ENCODE peak calls at places on chromosomes 5 and 9, in nine cellular contexts. P is A549, T is HepG2, A is K562, Z is HCT116, G is HL-60, V is SK-N-SH, K is Panc1, S is GM12878. H is an unnamed sample.

GRCh38 chr9:100020121-100020780 is 78.5 kb downstream of the ERP44 start:
- DNase-seq in P (no peak), K (no peak), S (no peak), A (no peak), Z (no peak), T (no peak), V (no peak), G (no peak), H (no peak)

GRCh38 chr9:112049834-112050516 is 125.1 kb downstream of the SUSD1 start:
- DNase-seq in V (no peak), S (no peak), T (no peak), K (no peak), G (no peak), Z (no peak), A (no peak), P (no peak), H (no peak)

GRCh38 chr9:92647671-92648446 is 22.1 kb downstream of the IPPK start:
- DNase-seq in S (no peak), Z (no peak), P (no peak), A (no peak), T (no peak), K (no peak), G (no peak), V (no peak), H (no peak)

GRCh38 chr9:77735515-77735914 is 87.4 kb upstream of the GNA14 start:
- DNase-seq in T (no peak), A (no peak), S (no peak), V (no peak), K (no peak), Z (no peak), P (no peak), G (no peak), H (no peak)

GRCh38 chr5:137345396-137345795 is 153.7 kb downstream of the SPOCK1 start:
- DNase-seq in T (no peak), V (no peak), P (no peak), K (no peak), A (no peak), S (no peak), Z (no peak), G (no peak), H (no peak)

GRCh38 chr5:14417232-14417730 is 164.3 kb upstream of the OTULINL start:
- DNase-seq in K (no peak), S (no peak), V (peak), T (no peak), P (no peak), A (no peak), Z (no peak), G (no peak), H (peak)

GRCh38 chr5:170791325-170791954 is 7.9 kb downstream of the GABRP start:
- DNase-seq in K (no peak), T (peak), Z (peak), G (peak), V (peak), P (peak), A (peak), S (no peak), H (peak)

GRCh38 chr5:8949908-8950307 is 596.0 kb downstream of the SEMA5A start:
- DNase-seq in T (no peak), A (no peak), G (no peak), K (no peak), Z (no peak), V (no peak), P (no peak), S (peak), H (no peak)

GRCh38 chr9:68851657-68852056 is 146.6 kb downstream of the PIP5K1B start:
- DNase-seq in T (no peak), K (no peak), G (no peak), P (no peak), V (no peak), S (no peak), Z (no peak), A (no peak), H (no peak)

GRCh38 chr5:90941002-90941720 is 382.6 kb downstream of the ADGRV1 start:
- DNase-seq in G (no peak), K (no peak), V (no peak), Z (no peak), P (no peak), T (no peak), A (no peak), S (no peak), H (no peak)

GRCh38 chr5:1461396-1461795 is 16.2 kb upstream of the SLC6A3 start:
- DNase-seq in G (no peak), V (peak), Z (no peak), A (no peak), T (no peak), K (no peak), P (no peak), S (no peak), H (no peak)

GRCh38 chr5:10377081-10377480 is 23.6 kb downstream of the MARCHF6 start:
- DNase-seq in T (no peak), Z (no peak), G (no peak), V (no peak), A (no peak), S (no peak), K (no peak), P (no peak), H (no peak)

GRCh38 chr5:64229163-64229774 is 63.6 kb downstream of the RNF180 start:
- DNase-seq in K (no peak), S (no peak), P (peak), G (no peak), Z (no peak), A (peak), T (peak), V (peak), H (peak)

GRCh38 chr9:34240021-34240420 is 61.2 kb downstream of the UBAP1 start:
- DNase-seq in S (no peak), P (no peak), A (no peak), Z (no peak), V (no peak), T (no peak), K (no peak), G (no peak), H (peak)

GRCh38 chr5:58235279-58235678 is 224.6 kb downstream of the PLK2 start:
- DNase-seq in T (no peak), K (no peak), S (no peak), G (peak), P (peak), Z (no peak), A (no peak), V (no peak), H (no peak)

GRCh38 chr5:170097934-170098333 is 7.8 kb upstream of the FOXI1 start:
- DNase-seq in V (no peak), K (no peak), Z (no peak), P (no peak), G (peak), A (peak), S (no peak), T (no peak), H (peak)

GRCh38 chr5:143248822-143249579 is 154.5 kb downstream of the NR3C1 start:
- DNase-seq in V (no peak), T (peak), K (no peak), P (no peak), A (peak), S (no peak), Z (no peak), G (no peak), H (no peak)

DNA sequence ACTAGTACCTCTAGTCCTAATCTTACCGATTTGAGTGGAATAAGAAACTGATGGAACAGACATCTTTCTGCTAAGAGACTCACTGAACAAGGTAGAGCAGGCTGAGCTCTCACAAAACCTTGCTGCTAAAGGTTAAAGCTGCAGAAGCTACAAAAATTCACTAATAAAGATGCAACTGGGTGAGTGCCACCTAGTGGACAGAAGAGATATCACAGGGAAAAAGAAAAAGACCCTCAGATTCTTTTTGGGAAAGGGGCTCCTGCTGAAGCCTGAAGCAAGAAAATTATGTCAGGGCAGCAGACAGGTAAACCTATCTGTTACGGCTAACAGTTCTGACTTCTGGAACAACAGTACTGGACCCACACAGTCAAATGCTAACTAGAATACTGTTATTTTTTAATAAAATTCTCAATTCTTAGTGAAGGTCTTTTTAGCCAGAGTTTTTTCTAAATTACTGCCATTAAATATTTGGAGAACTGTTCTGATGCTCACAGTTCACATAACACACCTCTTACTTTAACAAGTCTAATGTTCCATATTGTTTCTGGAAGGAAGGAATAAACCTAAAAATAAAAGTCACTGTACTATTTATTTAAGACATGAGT is 51.2 kb downstream of the DIAPH1 start:
- DNase-seq in V (peak), S (no peak), P (no peak), T (no peak), G (no peak), K (no peak), Z (no peak), A (no peak), H (peak)
- TF ChIP-seq REST in V (no peak), S (no peak), P (no peak), T (no peak), G (no peak), K (no peak), Z (no peak), A (no peak), H (no peak)

DNA sequence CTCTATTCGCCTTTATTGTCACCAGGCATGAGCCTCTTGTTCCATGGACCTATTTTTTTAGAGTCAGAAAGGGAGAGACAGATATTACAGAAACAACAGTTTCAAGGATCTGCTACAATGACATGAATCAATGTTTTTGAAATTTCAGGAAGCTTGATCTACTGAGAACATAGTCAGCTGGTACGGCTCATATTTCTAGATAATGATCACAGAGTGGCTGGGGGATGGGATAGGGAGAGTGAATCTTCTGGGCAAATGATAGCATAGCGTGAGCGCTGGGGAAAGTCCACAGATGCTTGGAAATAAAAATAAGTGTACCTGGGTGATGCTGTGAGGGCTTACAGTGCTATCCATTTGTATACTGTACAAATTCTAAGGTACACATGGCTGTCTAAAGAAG is 340.4 kb downstream of the EBF1 start:
- DNase-seq in P (no peak), A (no peak), T (no peak), V (no peak), Z (no peak), K (no peak), G (no peak), S (no peak), H (no peak)
- TF ChIP-seq REST in P (no peak), A (no peak), T (no peak), V (no peak), Z (no peak), K (no peak), G (no peak), S (no peak), H (no peak)

GRCh38 chr5:127419007-127419406 is 98.4 kb upstream of the PRRC1 start:
- DNase-seq in V (no peak), A (no peak), G (no peak), K (no peak), S (no peak), Z (no peak), P (no peak), T (no peak), H (no peak)
- TF ChIP-seq REST in V (no peak), A (no peak), G (no peak), K (no peak), S (no peak), Z (no peak), P (no peak), T (no peak), H (no peak)

GRCh38 chr5:141560141-141560540 is 58.7 kb downstream of the DIAPH1 start:
- DNase-seq in A (no peak), G (no peak), T (no peak), P (no peak), Z (no peak), K (no peak), S (no peak), V (no peak), H (peak)

GRCh38 chr5:141559481-141559880 is 59.3 kb downstream of the DIAPH1 start:
- DNase-seq in A (no peak), K (no peak), Z (no peak), G (no peak), P (no peak), T (no peak), S (no peak), V (no peak), H (no peak)

GRCh38 chr5:141558150-141558549 is 60.6 kb downstream of the DIAPH1 start:
- DNase-seq in G (no peak), V (no peak), Z (no peak), P (no peak), A (no peak), T (no peak), S (no peak), K (no peak), H (peak)

GRCh38 chr5:141557681-141558136 is 61.1 kb downstream of the DIAPH1 start:
- DNase-seq in S (peak), A (peak), P (peak), K (peak), V (peak), G (peak), T (peak), Z (peak), H (peak)

DNA sequence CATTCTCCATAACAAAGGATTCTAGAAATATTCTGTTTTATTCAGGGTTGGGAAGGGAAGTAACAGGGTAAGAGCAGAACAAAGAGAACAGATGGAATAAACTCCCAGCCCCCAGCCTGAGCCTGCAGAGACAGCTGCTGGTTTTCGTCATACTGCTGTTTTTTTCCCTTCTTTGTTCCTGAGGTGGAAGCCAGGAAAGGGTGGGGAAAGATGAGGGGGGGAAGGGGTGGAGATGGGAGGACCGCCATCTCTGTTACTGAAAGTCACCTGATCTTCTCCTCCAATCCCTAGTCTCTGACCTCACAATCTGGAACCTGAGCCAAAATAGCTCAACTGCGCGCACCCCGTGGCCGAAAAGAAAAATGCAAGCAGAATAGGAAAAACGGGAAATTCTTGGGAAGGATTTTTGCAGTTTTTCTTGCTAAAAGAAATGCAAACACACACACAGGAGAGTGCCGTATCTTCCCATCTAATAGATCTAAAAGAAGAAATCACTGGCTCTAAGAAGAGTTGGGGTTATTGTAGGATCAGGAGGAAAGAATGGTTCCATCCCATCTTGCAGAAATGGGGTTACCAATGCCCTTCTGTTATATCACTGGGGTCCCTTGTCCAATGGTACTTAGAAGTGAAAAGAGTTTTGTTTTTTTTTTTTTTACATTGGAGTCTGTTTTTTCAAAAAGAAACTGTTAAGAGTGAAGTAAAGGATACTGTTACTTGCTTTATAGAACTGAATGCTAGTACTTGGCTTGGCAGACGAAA is 57.9 kb downstream of the DIAPH1 start:
- DNase-seq in Z (peak), P (no peak), S (no peak), V (peak), A (peak), G (no peak), K (no peak), T (peak), H (peak)
- TF ChIP-seq REST in Z (no peak), P (no peak), S (no peak), V (peak), A (no peak), G (no peak), K (no peak), T (no peak), H (no peak)

H was measured in GM23338.